ENCODE peak calls at places on chromosome 20, in seven cellular contexts. One of them, this sample, is unnamed.

GRCh38 chr20:50338479-50339195 is 148.0 kb downstream of the CEBPB start:
- DNase-seq in CD8-positive, alpha-beta T cell: peak; percentile 33
- DNase-seq in lung: no peak
- DNase-seq in brain microvascular endothelial cell: no peak
- DNase-seq in thoracic aorta: no peak
- DNase-seq in hepatocyte: no peak
- DNase-seq in fibroblast of the aortic adventitia: no peak
- DNase-seq in this sample: no peak

GRCh38 chr20:39829255-39829654 is 859.8 kb downstream of the MAFB start:
- DNase-seq in thoracic aorta: no peak
- DNase-seq in hepatocyte: peak; percentile 18
- DNase-seq in lung: no peak
- DNase-seq in fibroblast of the aortic adventitia: no peak
- DNase-seq in CD8-positive, alpha-beta T cell: no peak
- DNase-seq in brain microvascular endothelial cell: no peak
- DNase-seq in this sample: no peak

GRCh38 chr20:58340853-58341252 is 31.3 kb downstream of the RAB22A start:
- DNase-seq in brain microvascular endothelial cell: peak; percentile 23
- DNase-seq in fibroblast of the aortic adventitia: no peak
- DNase-seq in thoracic aorta: no peak
- DNase-seq in CD8-positive, alpha-beta T cell: no peak
- DNase-seq in lung: no peak
- DNase-seq in hepatocyte: no peak
- DNase-seq in this sample: peak; percentile 64

GRCh38 chr20:32761831-32762753 is at the start of gene DNMT3B:
- DNase-seq in fibroblast of the aortic adventitia: peak; percentile 62
- DNase-seq in lung: peak; percentile 69
- DNase-seq in CD8-positive, alpha-beta T cell: peak; percentile 73
- DNase-seq in thoracic aorta: no peak
- DNase-seq in brain microvascular endothelial cell: peak; percentile 48
- DNase-seq in hepatocyte: peak; percentile 91
- DNase-seq in this sample: peak; percentile 81

GRCh38 chr20:23009636-23010035 is 25.5 kb upstream of the SSTR4 start:
- DNase-seq in brain microvascular endothelial cell: no peak
- DNase-seq in CD8-positive, alpha-beta T cell: no peak
- DNase-seq in thoracic aorta: no peak
- DNase-seq in hepatocyte: no peak
- DNase-seq in lung: no peak
- DNase-seq in fibroblast of the aortic adventitia: no peak
- DNase-seq in this sample: no peak

GRCh38 chr20:41889125-41889870 is 271.1 kb upstream of the CHD6 start:
- DNase-seq in brain microvascular endothelial cell: no peak
- DNase-seq in thoracic aorta: no peak
- DNase-seq in lung: no peak
- DNase-seq in CD8-positive, alpha-beta T cell: no peak
- DNase-seq in fibroblast of the aortic adventitia: no peak
- DNase-seq in hepatocyte: no peak
- DNase-seq in this sample: no peak

GRCh38 chr20:57473246-57474042 is 51.5 kb downstream of the CTCFL start:
- DNase-seq in CD8-positive, alpha-beta T cell: no peak
- DNase-seq in brain microvascular endothelial cell: no peak
- DNase-seq in fibroblast of the aortic adventitia: no peak
- DNase-seq in hepatocyte: no peak
- DNase-seq in lung: peak; percentile 47
- DNase-seq in thoracic aorta: no peak
- DNase-seq in this sample: peak; percentile 16

GRCh38 chr20:24952376-24953203 is 3.5 kb downstream of the CST7 start:
- DNase-seq in CD8-positive, alpha-beta T cell: no peak
- DNase-seq in hepatocyte: no peak
- DNase-seq in thoracic aorta: no peak
- DNase-seq in fibroblast of the aortic adventitia: no peak
- DNase-seq in lung: no peak
- DNase-seq in brain microvascular endothelial cell: no peak
- DNase-seq in this sample: no peak

GRCh38 chr20:33024263-33024601 is 7.2 kb upstream of the BPIFB6 start:
- DNase-seq in thoracic aorta: no peak
- DNase-seq in lung: no peak
- DNase-seq in brain microvascular endothelial cell: no peak
- DNase-seq in fibroblast of the aortic adventitia: no peak
- DNase-seq in CD8-positive, alpha-beta T cell: no peak
- DNase-seq in hepatocyte: no peak
- DNase-seq in this sample: no peak

GRCh38 chr20:24684954-24685691 is 215.7 kb downstream of the SYNDIG1 start:
- DNase-seq in thoracic aorta: no peak
- DNase-seq in fibroblast of the aortic adventitia: no peak
- DNase-seq in hepatocyte: no peak
- DNase-seq in lung: no peak
- DNase-seq in CD8-positive, alpha-beta T cell: no peak
- DNase-seq in brain microvascular endothelial cell: no peak
- DNase-seq in this sample: no peak

GRCh38 chr20:21229163-21229562 is 74.0 kb upstream of the XRN2 start:
- DNase-seq in thoracic aorta: no peak
- DNase-seq in CD8-positive, alpha-beta T cell: no peak
- DNase-seq in fibroblast of the aortic adventitia: no peak
- DNase-seq in brain microvascular endothelial cell: no peak
- DNase-seq in hepatocyte: no peak
- DNase-seq in lung: no peak
- DNase-seq in this sample: peak; percentile 21

GRCh38 chr20:415820-416322 is 7.8 kb downstream of the RBCK1 start:
- DNase-seq in fibroblast of the aortic adventitia: no peak
- DNase-seq in thoracic aorta: no peak
- DNase-seq in CD8-positive, alpha-beta T cell: no peak
- DNase-seq in hepatocyte: no peak
- DNase-seq in brain microvascular endothelial cell: no peak
- DNase-seq in lung: no peak
- DNase-seq in this sample: no peak

GRCh38 chr20:7375905-7376304 is 564.4 kb downstream of the HAO1 start:
- DNase-seq in fibroblast of the aortic adventitia: peak; percentile 42
- DNase-seq in thoracic aorta: no peak
- DNase-seq in brain microvascular endothelial cell: no peak
- DNase-seq in CD8-positive, alpha-beta T cell: no peak
- DNase-seq in hepatocyte: peak; percentile 43
- DNase-seq in lung: no peak
- DNase-seq in this sample: no peak

GRCh38 chr20:7123457-7123856 is 356.0 kb downstream of the BMP2 start:
- DNase-seq in thoracic aorta: no peak
- DNase-seq in fibroblast of the aortic adventitia: no peak
- DNase-seq in hepatocyte: no peak
- DNase-seq in brain microvascular endothelial cell: no peak
- DNase-seq in lung: no peak
- DNase-seq in CD8-positive, alpha-beta T cell: no peak
- DNase-seq in this sample: no peak

GRCh38 chr20:17843246-17844132 is 125.1 kb downstream of the SNX5 start:
- DNase-seq in lung: no peak
- DNase-seq in thoracic aorta: peak; percentile 47
- DNase-seq in fibroblast of the aortic adventitia: peak; percentile 98
- DNase-seq in hepatocyte: no peak
- DNase-seq in brain microvascular endothelial cell: peak; percentile 95
- DNase-seq in CD8-positive, alpha-beta T cell: peak; percentile 48
- DNase-seq in this sample: peak; percentile 93

GRCh38 chr20:36835025-36835424 is 40.9 kb upstream of the TLDC2 start:
- DNase-seq in fibroblast of the aortic adventitia: no peak
- DNase-seq in lung: no peak
- DNase-seq in CD8-positive, alpha-beta T cell: no peak
- DNase-seq in hepatocyte: no peak
- DNase-seq in brain microvascular endothelial cell: no peak
- DNase-seq in thoracic aorta: no peak
- DNase-seq in this sample: no peak

GRCh38 chr20:36827541-36828279 is 48.2 kb upstream of the TLDC2 start:
- DNase-seq in lung: no peak
- DNase-seq in thoracic aorta: no peak
- DNase-seq in CD8-positive, alpha-beta T cell: no peak
- DNase-seq in brain microvascular endothelial cell: no peak
- DNase-seq in fibroblast of the aortic adventitia: no peak
- DNase-seq in hepatocyte: no peak
- DNase-seq in this sample: peak; percentile 37

GRCh38 chr20:36833275-36834020 is 42.5 kb upstream of the TLDC2 start:
- DNase-seq in lung: no peak
- DNase-seq in fibroblast of the aortic adventitia: peak; percentile 46
- DNase-seq in CD8-positive, alpha-beta T cell: no peak
- DNase-seq in hepatocyte: peak; percentile 65
- DNase-seq in thoracic aorta: no peak
- DNase-seq in brain microvascular endothelial cell: no peak
- DNase-seq in this sample: peak; percentile 74

GRCh38 chr20:36832791-36833190 is 43.1 kb upstream of the TLDC2 start:
- DNase-seq in CD8-positive, alpha-beta T cell: no peak
- DNase-seq in lung: no peak
- DNase-seq in hepatocyte: no peak
- DNase-seq in fibroblast of the aortic adventitia: no peak
- DNase-seq in thoracic aorta: no peak
- DNase-seq in brain microvascular endothelial cell: no peak
- DNase-seq in this sample: no peak

DNA sequence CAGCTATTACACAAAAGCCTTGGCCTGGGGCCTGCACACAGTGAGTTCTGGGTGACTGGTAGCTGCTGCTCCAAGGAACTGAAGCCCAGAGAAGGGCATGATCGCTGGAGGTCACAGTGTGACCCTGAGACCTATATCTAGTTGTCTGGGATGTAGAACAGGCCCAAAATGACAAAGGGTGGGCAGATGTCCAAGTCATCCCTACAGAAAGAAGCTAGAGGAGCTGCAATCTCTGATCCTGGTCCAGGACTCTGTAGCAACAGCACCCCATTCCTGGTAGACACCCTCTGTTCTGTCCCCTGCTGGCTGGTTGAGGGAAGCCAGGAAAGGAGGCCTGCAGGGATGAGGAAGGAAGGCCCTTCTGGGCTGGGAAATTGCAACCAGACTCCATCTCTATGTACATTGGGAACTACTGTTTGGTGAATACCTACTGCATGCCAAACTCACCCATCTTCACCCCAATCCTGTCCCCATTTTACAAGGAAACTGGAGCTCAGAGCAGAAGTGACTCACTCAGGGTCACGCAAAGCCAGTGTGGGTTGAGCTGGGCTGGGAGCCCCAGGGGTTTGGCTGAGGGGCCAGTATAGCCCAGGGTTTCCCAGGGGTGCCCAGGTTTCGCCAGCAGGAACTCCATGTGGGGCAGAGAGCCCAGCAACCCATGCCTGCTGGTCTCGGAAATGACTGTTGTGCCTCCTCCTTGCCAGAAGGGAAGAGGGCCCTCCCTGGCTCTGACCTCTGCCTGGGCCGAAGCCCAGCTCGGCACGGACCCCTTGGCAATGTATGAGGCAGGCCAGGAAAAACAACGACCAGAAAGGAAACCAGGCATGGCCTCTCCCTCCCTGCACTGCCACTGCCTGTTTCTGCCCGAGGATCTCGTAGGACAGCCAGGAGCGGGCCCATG is 44.9 kb upstream of the TLDC2 start:
- DNase-seq in hepatocyte: no peak
- DNase-seq in fibroblast of the aortic adventitia: peak; percentile 89
- DNase-seq in lung: peak; percentile 61
- DNase-seq in brain microvascular endothelial cell: no peak
- DNase-seq in CD8-positive, alpha-beta T cell: no peak
- DNase-seq in thoracic aorta: peak; percentile 60
- DNase-seq in this sample: peak; percentile 77
- H3K4me3 ChIP-seq in hepatocyte: no peak overlapping the region
- H3K4me3 ChIP-seq in fibroblast of the aortic adventitia: no peak overlapping the region
- H3K4me3 ChIP-seq in lung: no peak overlapping the region
- H3K4me3 ChIP-seq in brain microvascular endothelial cell: no peak overlapping the region
- H3K4me3 ChIP-seq in CD8-positive, alpha-beta T cell: no peak overlapping the region
- H3K4me3 ChIP-seq in thoracic aorta: no peak overlapping the region
- H3K4me3 ChIP-seq in this sample: no peak overlapping the region

GRCh38 chr20:3330046-3330741 is 77.3 kb downstream of the DNAAF9 start:
- DNase-seq in hepatocyte: no peak
- DNase-seq in lung: no peak
- DNase-seq in thoracic aorta: no peak
- DNase-seq in brain microvascular endothelial cell: no peak
- DNase-seq in CD8-positive, alpha-beta T cell: no peak
- DNase-seq in fibroblast of the aortic adventitia: peak; percentile 65
- DNase-seq in this sample: peak; percentile 32
- TF ChIP-seq CTCF in hepatocyte: no peak
- TF ChIP-seq CTCF in lung: no peak
- TF ChIP-seq CTCF in thoracic aorta: no peak
- TF ChIP-seq CTCF in brain microvascular endothelial cell: no peak
- TF ChIP-seq CTCF in CD8-positive, alpha-beta T cell: no peak
- TF ChIP-seq CTCF in fibroblast of the aortic adventitia: no peak
- TF ChIP-seq CTCF in this sample: peak; percentile 8

GRCh38 chr20:10511166-10511506 is 76.0 kb downstream of the SLX4IP start:
- DNase-seq in brain microvascular endothelial cell: no peak
- DNase-seq in fibroblast of the aortic adventitia: no peak
- DNase-seq in thoracic aorta: no peak
- DNase-seq in lung: no peak
- DNase-seq in hepatocyte: peak; percentile 18
- DNase-seq in CD8-positive, alpha-beta T cell: no peak
- DNase-seq in this sample: no peak
- H3K4me3 ChIP-seq in brain microvascular endothelial cell: no peak overlapping the region
- H3K4me3 ChIP-seq in fibroblast of the aortic adventitia: peak overlapping the region; percentile 9
- H3K4me3 ChIP-seq in thoracic aorta: peak overlapping the region; percentile 55
- H3K4me3 ChIP-seq in lung: no peak overlapping the region
- H3K4me3 ChIP-seq in hepatocyte: no peak overlapping the region
- H3K4me3 ChIP-seq in CD8-positive, alpha-beta T cell: no peak overlapping the region
- H3K4me3 ChIP-seq in this sample: peak overlapping the region; percentile 10

GRCh38 chr20:63533388-63533787 is 3.8 kb downstream of the PTK6 start:
- DNase-seq in lung: no peak
- DNase-seq in hepatocyte: no peak
- DNase-seq in thoracic aorta: no peak
- DNase-seq in brain microvascular endothelial cell: no peak
- DNase-seq in fibroblast of the aortic adventitia: no peak
- DNase-seq in CD8-positive, alpha-beta T cell: no peak
- DNase-seq in this sample: no peak

GRCh38 chr20:63533871-63534393 is 3.2 kb downstream of the PTK6 start:
- DNase-seq in fibroblast of the aortic adventitia: no peak
- DNase-seq in hepatocyte: no peak
- DNase-seq in brain microvascular endothelial cell: no peak
- DNase-seq in lung: no peak
- DNase-seq in CD8-positive, alpha-beta T cell: no peak
- DNase-seq in thoracic aorta: no peak
- DNase-seq in this sample: no peak

GRCh38 chr20:63536241-63536977 is 767 bp downstream of the PTK6 start:
- DNase-seq in fibroblast of the aortic adventitia: peak; percentile 22
- DNase-seq in CD8-positive, alpha-beta T cell: peak; percentile 18
- DNase-seq in brain microvascular endothelial cell: peak; percentile 48
- DNase-seq in thoracic aorta: no peak
- DNase-seq in lung: no peak
- DNase-seq in hepatocyte: no peak
- DNase-seq in this sample: peak; percentile 71

GRCh38 chr20:63534427-63534830 is 2.7 kb downstream of the PTK6 start:
- DNase-seq in CD8-positive, alpha-beta T cell: no peak
- DNase-seq in brain microvascular endothelial cell: no peak
- DNase-seq in lung: no peak
- DNase-seq in thoracic aorta: no peak
- DNase-seq in hepatocyte: no peak
- DNase-seq in fibroblast of the aortic adventitia: no peak
- DNase-seq in this sample: no peak

GRCh38 chr20:63534831-63535651 is 2.1 kb downstream of the PTK6 start:
- DNase-seq in lung: no peak
- DNase-seq in hepatocyte: no peak
- DNase-seq in brain microvascular endothelial cell: no peak
- DNase-seq in CD8-positive, alpha-beta T cell: no peak
- DNase-seq in fibroblast of the aortic adventitia: peak; percentile 15
- DNase-seq in thoracic aorta: no peak
- DNase-seq in this sample: no peak
- TF ChIP-seq CTCF in lung: no peak
- TF ChIP-seq CTCF in hepatocyte: no peak
- TF ChIP-seq CTCF in brain microvascular endothelial cell: no peak
- TF ChIP-seq CTCF in CD8-positive, alpha-beta T cell: no peak
- TF ChIP-seq CTCF in fibroblast of the aortic adventitia: no peak
- TF ChIP-seq CTCF in thoracic aorta: no peak
- TF ChIP-seq CTCF in this sample: no peak

This sample was measured in foreskin fibroblast.